ENCODE peak calls at places on chromosomes 4 and X, in five cellular contexts. One of them, this sample, is unnamed.

GRCh38 chrX:107729558-107730297 is 45.9 kb downstream of the TSC22D3 start:
- DNase-seq in lower leg skin: no peak
- DNase-seq in WERI-Rb-1: no peak
- DNase-seq in H9: peak
- DNase-seq in WTC11: peak
- DNase-seq in this sample: no peak

GRCh38 chr4:156594619-156595018 is 377.0 kb downstream of the PDGFC start:
- DNase-seq in lower leg skin: peak
- DNase-seq in WERI-Rb-1: peak
- DNase-seq in H9: no peak
- DNase-seq in WTC11: no peak
- DNase-seq in this sample: no peak

GRCh38 chrX:101362116-101362515 is 13.6 kb upstream of the TIMM8A start:
- DNase-seq in lower leg skin: no peak
- DNase-seq in WERI-Rb-1: no peak
- DNase-seq in H9: no peak
- DNase-seq in WTC11: no peak
- DNase-seq in this sample: no peak

GRCh38 chr4:142984871-142985585 is 138.9 kb upstream of the INPP4B start:
- DNase-seq in lower leg skin: no peak
- DNase-seq in WERI-Rb-1: no peak
- DNase-seq in H9: peak
- DNase-seq in WTC11: peak
- DNase-seq in this sample: no peak

GRCh38 chr4:97576955-97577354 is 566.3 kb downstream of the STPG2 start:
- DNase-seq in lower leg skin: no peak
- DNase-seq in WERI-Rb-1: no peak
- DNase-seq in H9: no peak
- DNase-seq in WTC11: no peak
- DNase-seq in this sample: no peak

GRCh38 chr4:79576480-79576803 is 168.4 kb upstream of the GK2 start:
- DNase-seq in lower leg skin: no peak
- DNase-seq in WERI-Rb-1: peak
- DNase-seq in H9: no peak
- DNase-seq in WTC11: no peak
- DNase-seq in this sample: peak

GRCh38 chr4:2848449-2848848 is 4.8 kb downstream of the ADD1 start:
- DNase-seq in lower leg skin: no peak
- DNase-seq in WERI-Rb-1: no peak
- DNase-seq in H9: no peak
- DNase-seq in WTC11: no peak
- DNase-seq in this sample: no peak

GRCh38 chr4:7736436-7737267 is 203.0 kb downstream of the AFAP1 start:
- DNase-seq in lower leg skin: no peak
- DNase-seq in WERI-Rb-1: no peak
- DNase-seq in H9: no peak
- DNase-seq in WTC11: no peak
- DNase-seq in this sample: no peak

GRCh38 chrX:20746690-20747089 is 480.0 kb upstream of the RPS6KA3 start:
- DNase-seq in lower leg skin: no peak
- DNase-seq in WERI-Rb-1: no peak
- DNase-seq in H9: no peak
- DNase-seq in WTC11: no peak
- DNase-seq in this sample: no peak

GRCh38 chr4:7854697-7855370 is 84.8 kb downstream of the AFAP1 start:
- DNase-seq in lower leg skin: no peak
- DNase-seq in WERI-Rb-1: no peak
- DNase-seq in H9: no peak
- DNase-seq in WTC11: no peak
- DNase-seq in this sample: no peak

GRCh38 chr4:65367306-65367705 is 303.0 kb downstream of the EPHA5 start:
- DNase-seq in lower leg skin: no peak
- DNase-seq in WERI-Rb-1: no peak
- DNase-seq in H9: no peak
- DNase-seq in WTC11: no peak
- DNase-seq in this sample: no peak

GRCh38 chr4:84451546-84451945 is 47.5 kb downstream of the NKX6-1 start:
- DNase-seq in lower leg skin: no peak
- DNase-seq in WERI-Rb-1: no peak
- DNase-seq in H9: no peak
- DNase-seq in WTC11: no peak
- DNase-seq in this sample: no peak
- TF ChIP-seq CTCF in lower leg skin: no peak
- TF ChIP-seq CTCF in WERI-Rb-1: peak
- TF ChIP-seq CTCF in H9: peak
- TF ChIP-seq CTCF in WTC11: peak
- TF ChIP-seq CTCF in this sample: no peak

GRCh38 chrX:130995351-130995967 is 62.7 kb upstream of the ARHGAP36 start:
- DNase-seq in lower leg skin: no peak
- DNase-seq in WERI-Rb-1: no peak
- DNase-seq in H9: no peak
- DNase-seq in WTC11: no peak
- DNase-seq in this sample: no peak

GRCh38 chrX:130990723-130991122 is 67.4 kb upstream of the ARHGAP36 start:
- DNase-seq in lower leg skin: no peak
- DNase-seq in WERI-Rb-1: no peak
- DNase-seq in H9: no peak
- DNase-seq in WTC11: no peak
- DNase-seq in this sample: no peak

GRCh38 chrX:130999360-130999759 is 58.8 kb upstream of the ARHGAP36 start:
- DNase-seq in lower leg skin: no peak
- DNase-seq in WERI-Rb-1: no peak
- DNase-seq in H9: no peak
- DNase-seq in WTC11: no peak
- DNase-seq in this sample: no peak

GRCh38 chrX:130994671-130995070 is 63.5 kb upstream of the ARHGAP36 start:
- DNase-seq in lower leg skin: no peak
- DNase-seq in WERI-Rb-1: peak
- DNase-seq in H9: no peak
- DNase-seq in WTC11: peak
- DNase-seq in this sample: no peak
- TF ChIP-seq CTCF in lower leg skin: no peak
- TF ChIP-seq CTCF in WERI-Rb-1: no peak
- TF ChIP-seq CTCF in H9: peak
- TF ChIP-seq CTCF in WTC11: peak
- TF ChIP-seq CTCF in this sample: no peak

DNA sequence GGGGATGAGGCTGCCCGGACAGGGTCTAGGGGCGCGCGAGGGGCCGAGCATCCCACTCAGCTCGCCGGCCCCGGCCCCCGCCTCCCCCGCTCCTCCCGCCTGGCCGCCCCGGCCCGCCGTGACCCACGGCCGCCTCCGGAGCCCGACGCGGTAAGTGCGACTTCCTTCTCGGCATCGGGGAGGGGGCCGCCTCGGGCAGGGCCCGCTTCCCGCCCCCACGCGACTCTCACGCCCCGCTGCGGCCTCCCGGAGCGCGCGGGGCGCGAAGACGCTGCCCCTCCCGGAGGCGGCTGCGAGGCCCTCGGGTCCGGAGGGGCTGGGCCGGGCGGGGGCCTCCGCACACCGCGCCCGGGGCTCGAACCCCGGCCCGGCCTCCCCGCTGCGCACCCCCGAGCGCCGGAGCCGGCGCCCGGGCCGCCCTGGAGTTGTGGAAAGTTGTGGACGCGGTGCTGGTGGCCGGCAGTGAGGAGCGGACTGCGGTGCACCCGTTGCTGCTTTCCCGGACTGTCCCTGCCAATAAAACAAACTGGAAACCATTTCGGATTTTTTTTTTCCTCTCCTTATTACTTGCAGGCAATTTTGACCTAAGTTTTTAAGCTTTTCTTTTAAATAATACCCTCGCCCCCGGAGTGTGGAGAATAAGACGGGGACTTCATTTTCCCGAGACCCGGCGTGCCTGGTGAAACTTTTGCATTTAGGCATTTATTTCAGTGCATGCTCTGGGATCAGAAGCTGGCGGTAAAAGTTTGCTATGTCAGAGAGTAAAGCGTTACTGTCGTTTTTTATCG is 12.9 kb upstream of the TMEM156 start:
- DNase-seq in lower leg skin: no peak
- DNase-seq in WERI-Rb-1: peak
- DNase-seq in H9: peak
- DNase-seq in WTC11: peak
- DNase-seq in this sample: peak
- TF ChIP-seq CTCF in lower leg skin: no peak
- TF ChIP-seq CTCF in WERI-Rb-1: no peak
- TF ChIP-seq CTCF in H9: no peak
- TF ChIP-seq CTCF in WTC11: no peak
- TF ChIP-seq CTCF in this sample: no peak

GRCh38 chrX:133781174-133781573 is 204.2 kb downstream of the GPC3 start:
- DNase-seq in lower leg skin: no peak
- DNase-seq in WERI-Rb-1: no peak
- DNase-seq in H9: no peak
- DNase-seq in WTC11: no peak
- DNase-seq in this sample: no peak

GRCh38 chrX:133776072-133776471 is 209.3 kb downstream of the GPC3 start:
- DNase-seq in lower leg skin: no peak
- DNase-seq in WERI-Rb-1: peak
- DNase-seq in H9: peak
- DNase-seq in WTC11: peak
- DNase-seq in this sample: no peak
- TF ChIP-seq CTCF in lower leg skin: no peak
- TF ChIP-seq CTCF in WERI-Rb-1: peak
- TF ChIP-seq CTCF in H9: peak
- TF ChIP-seq CTCF in WTC11: peak
- TF ChIP-seq CTCF in this sample: peak

GRCh38 chr4:168028568-168028967 is 63.8 kb upstream of the ANXA10 start:
- DNase-seq in lower leg skin: no peak
- DNase-seq in WERI-Rb-1: no peak
- DNase-seq in H9: no peak
- DNase-seq in WTC11: no peak
- DNase-seq in this sample: no peak
- TF ChIP-seq CTCF in lower leg skin: no peak
- TF ChIP-seq CTCF in WERI-Rb-1: peak
- TF ChIP-seq CTCF in H9: no peak
- TF ChIP-seq CTCF in WTC11: no peak
- TF ChIP-seq CTCF in this sample: no peak

DNA sequence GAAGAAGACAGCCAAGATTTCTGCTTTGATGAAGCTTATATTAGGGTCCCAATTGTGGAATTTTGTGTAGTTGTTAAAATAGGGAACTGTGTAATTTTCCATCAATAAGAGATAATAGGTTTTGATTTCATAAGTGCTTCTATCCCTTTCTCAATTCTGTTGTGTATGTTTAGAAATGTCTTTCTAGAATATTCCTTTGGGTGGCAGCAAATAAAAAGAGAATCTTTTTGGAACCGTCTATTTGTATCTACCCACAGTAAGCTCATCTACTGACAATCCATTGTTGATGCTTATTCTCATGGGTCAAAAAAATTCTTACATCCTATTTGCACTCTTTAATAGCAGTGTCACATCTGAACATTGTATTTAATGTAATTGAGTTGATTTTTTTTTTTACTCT is 61.7 kb downstream of the TMA16 start:
- DNase-seq in lower leg skin: no peak
- DNase-seq in WERI-Rb-1: no peak
- DNase-seq in H9: no peak
- DNase-seq in WTC11: no peak
- DNase-seq in this sample: no peak
- TF ChIP-seq CTCF in lower leg skin: no peak
- TF ChIP-seq CTCF in WERI-Rb-1: no peak
- TF ChIP-seq CTCF in H9: no peak
- TF ChIP-seq CTCF in WTC11: no peak
- TF ChIP-seq CTCF in this sample: no peak

GRCh38 chr4:54427826-54428225 is 198.7 kb downstream of the PDGFRA start:
- DNase-seq in lower leg skin: no peak
- DNase-seq in WERI-Rb-1: no peak
- DNase-seq in H9: no peak
- DNase-seq in WTC11: no peak
- DNase-seq in this sample: no peak

GRCh38 chr4:54428940-54429339 is 199.8 kb downstream of the PDGFRA start:
- DNase-seq in lower leg skin: no peak
- DNase-seq in WERI-Rb-1: no peak
- DNase-seq in H9: no peak
- DNase-seq in WTC11: no peak
- DNase-seq in this sample: no peak

GRCh38 chr4:54433686-54434085 is 204.6 kb downstream of the PDGFRA start:
- DNase-seq in lower leg skin: no peak
- DNase-seq in WERI-Rb-1: no peak
- DNase-seq in H9: peak
- DNase-seq in WTC11: peak
- DNase-seq in this sample: no peak
- TF ChIP-seq CTCF in lower leg skin: no peak
- TF ChIP-seq CTCF in WERI-Rb-1: peak
- TF ChIP-seq CTCF in H9: peak
- TF ChIP-seq CTCF in WTC11: peak
- TF ChIP-seq CTCF in this sample: no peak

GRCh38 chr4:151955721-151956340 is 195.0 kb upstream of the GATB start:
- DNase-seq in lower leg skin: no peak
- DNase-seq in WERI-Rb-1: no peak
- DNase-seq in H9: no peak
- DNase-seq in WTC11: no peak
- DNase-seq in this sample: no peak

GRCh38 chr4:151960449-151961246 is 199.8 kb upstream of the GATB start:
- DNase-seq in lower leg skin: peak
- DNase-seq in WERI-Rb-1: no peak
- DNase-seq in H9: no peak
- DNase-seq in WTC11: no peak
- DNase-seq in this sample: no peak

GRCh38 chr4:151961456-151961855 is 200.6 kb upstream of the GATB start:
- DNase-seq in lower leg skin: no peak
- DNase-seq in WERI-Rb-1: no peak
- DNase-seq in H9: no peak
- DNase-seq in WTC11: no peak
- DNase-seq in this sample: no peak

GRCh38 chr4:151953286-151953685 is 192.5 kb upstream of the GATB start:
- DNase-seq in lower leg skin: no peak
- DNase-seq in WERI-Rb-1: no peak
- DNase-seq in H9: no peak
- DNase-seq in WTC11: no peak
- DNase-seq in this sample: no peak

DNA sequence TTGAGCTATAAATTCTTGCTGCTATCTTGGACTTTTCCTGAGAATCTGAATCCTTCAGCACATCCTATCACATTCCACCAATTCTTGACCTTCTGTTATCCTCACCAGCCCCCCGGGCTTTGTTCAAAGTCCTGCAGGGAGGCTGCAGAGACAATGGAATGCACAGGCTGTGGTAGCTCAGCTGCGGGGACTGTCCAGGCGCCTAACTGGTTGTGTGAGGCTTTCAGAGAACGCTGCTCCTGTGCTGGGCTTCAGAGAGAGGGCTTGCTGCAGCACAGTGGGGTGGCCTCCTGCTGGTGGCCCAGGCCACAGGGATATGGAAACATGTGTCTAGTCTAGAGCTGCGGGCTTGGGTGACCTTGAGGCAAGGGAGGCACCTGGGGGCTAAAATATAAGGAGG is 196.4 kb upstream of the GATB start:
- DNase-seq in lower leg skin: no peak
- DNase-seq in WERI-Rb-1: no peak
- DNase-seq in H9: peak
- DNase-seq in WTC11: peak
- DNase-seq in this sample: no peak
- TF ChIP-seq CTCF in lower leg skin: no peak
- TF ChIP-seq CTCF in WERI-Rb-1: no peak
- TF ChIP-seq CTCF in H9: no peak
- TF ChIP-seq CTCF in WTC11: no peak
- TF ChIP-seq CTCF in this sample: no peak

This sample was measured in HL-60.